ENCODE peak calls at places on chromosomes 1 and 21, in seven cellular contexts. One of them, this sample, is unnamed.

GRCh38 chr1:40783001-40783905 is at the start of gene KCNQ4:
- DNase-seq in CD8-positive, alpha-beta T cell: no peak
- DNase-seq in fibroblast of pulmonary artery: no peak
- DNase-seq in lung: peak; percentile 41
- DNase-seq in A549: no peak
- DNase-seq in right atrium auricular region: no peak
- DNase-seq in kidney epithelial cell: no peak
- DNase-seq in this sample: no peak

GRCh38 chr1:35855016-35855700 is 27.9 kb upstream of the AGO1 start:
- DNase-seq in right atrium auricular region: no peak
- DNase-seq in A549: no peak
- DNase-seq in kidney epithelial cell: no peak
- DNase-seq in fibroblast of pulmonary artery: no peak
- DNase-seq in CD8-positive, alpha-beta T cell: no peak
- DNase-seq in lung: no peak
- DNase-seq in this sample: no peak

GRCh38 chr1:226772456-226773139 is 33.5 kb upstream of the ITPKB start:
- DNase-seq in A549: no peak
- DNase-seq in fibroblast of pulmonary artery: no peak
- DNase-seq in right atrium auricular region: no peak
- DNase-seq in lung: no peak
- DNase-seq in kidney epithelial cell: no peak
- DNase-seq in CD8-positive, alpha-beta T cell: no peak
- DNase-seq in this sample: no peak

GRCh38 chr1:40692429-40692905 is 963 bp downstream of the NFYC start:
- DNase-seq in CD8-positive, alpha-beta T cell: no peak
- DNase-seq in lung: no peak
- DNase-seq in fibroblast of pulmonary artery: peak; percentile 28
- DNase-seq in kidney epithelial cell: no peak
- DNase-seq in A549: peak; percentile 21
- DNase-seq in right atrium auricular region: peak; percentile 59
- DNase-seq in this sample: no peak

GRCh38 chr1:14451217-14451616 is 147.3 kb upstream of the KAZN start:
- DNase-seq in lung: no peak
- DNase-seq in right atrium auricular region: no peak
- DNase-seq in A549: no peak
- DNase-seq in CD8-positive, alpha-beta T cell: no peak
- DNase-seq in kidney epithelial cell: no peak
- DNase-seq in fibroblast of pulmonary artery: no peak
- DNase-seq in this sample: no peak

GRCh38 chr21:45530423-45531113 is 11.7 kb downstream of the SLC19A1 start:
- DNase-seq in right atrium auricular region: no peak
- DNase-seq in CD8-positive, alpha-beta T cell: no peak
- DNase-seq in lung: no peak
- DNase-seq in A549: no peak
- DNase-seq in fibroblast of pulmonary artery: no peak
- DNase-seq in kidney epithelial cell: no peak
- DNase-seq in this sample: no peak

GRCh38 chr1:113375878-113376277 is 14.4 kb upstream of the MAGI3 start:
- DNase-seq in lung: no peak
- DNase-seq in CD8-positive, alpha-beta T cell: no peak
- DNase-seq in right atrium auricular region: no peak
- DNase-seq in fibroblast of pulmonary artery: no peak
- DNase-seq in A549: no peak
- DNase-seq in kidney epithelial cell: no peak
- DNase-seq in this sample: no peak

GRCh38 chr1:59967141-59967697 is 40.6 kb upstream of the CYP2J2 start:
- DNase-seq in CD8-positive, alpha-beta T cell: no peak
- DNase-seq in fibroblast of pulmonary artery: peak; percentile 13
- DNase-seq in lung: no peak
- DNase-seq in kidney epithelial cell: peak; percentile 63
- DNase-seq in A549: no peak
- DNase-seq in right atrium auricular region: no peak
- DNase-seq in this sample: no peak

GRCh38 chr1:42533101-42533863 is 70.2 kb downstream of the CCDC30 start:
- DNase-seq in kidney epithelial cell: no peak
- DNase-seq in A549: no peak
- DNase-seq in CD8-positive, alpha-beta T cell: no peak
- DNase-seq in fibroblast of pulmonary artery: peak; percentile 6
- DNase-seq in right atrium auricular region: no peak
- DNase-seq in lung: no peak
- DNase-seq in this sample: no peak

GRCh38 chr1:59389847-59390246 is 93.0 kb downstream of the FGGY start:
- DNase-seq in fibroblast of pulmonary artery: no peak
- DNase-seq in CD8-positive, alpha-beta T cell: no peak
- DNase-seq in lung: no peak
- DNase-seq in kidney epithelial cell: no peak
- DNase-seq in A549: no peak
- DNase-seq in right atrium auricular region: no peak
- DNase-seq in this sample: no peak

GRCh38 chr1:84510165-84510564 is 3.8 kb upstream of the GNG5 start:
- DNase-seq in A549: no peak
- DNase-seq in right atrium auricular region: no peak
- DNase-seq in lung: no peak
- DNase-seq in CD8-positive, alpha-beta T cell: no peak
- DNase-seq in fibroblast of pulmonary artery: no peak
- DNase-seq in kidney epithelial cell: no peak
- DNase-seq in this sample: no peak

GRCh38 chr1:178946855-178947687 is 76.2 kb upstream of the ANGPTL1 start:
- DNase-seq in right atrium auricular region: no peak
- DNase-seq in fibroblast of pulmonary artery: no peak
- DNase-seq in CD8-positive, alpha-beta T cell: no peak
- DNase-seq in kidney epithelial cell: no peak
- DNase-seq in A549: no peak
- DNase-seq in lung: no peak
- DNase-seq in this sample: no peak

GRCh38 chr1:27015260-27015659 is 2.6 kb upstream of the TENT5B start:
- DNase-seq in fibroblast of pulmonary artery: no peak
- DNase-seq in A549: no peak
- DNase-seq in right atrium auricular region: no peak
- DNase-seq in lung: no peak
- DNase-seq in kidney epithelial cell: no peak
- DNase-seq in CD8-positive, alpha-beta T cell: no peak
- DNase-seq in this sample: no peak

DNA sequence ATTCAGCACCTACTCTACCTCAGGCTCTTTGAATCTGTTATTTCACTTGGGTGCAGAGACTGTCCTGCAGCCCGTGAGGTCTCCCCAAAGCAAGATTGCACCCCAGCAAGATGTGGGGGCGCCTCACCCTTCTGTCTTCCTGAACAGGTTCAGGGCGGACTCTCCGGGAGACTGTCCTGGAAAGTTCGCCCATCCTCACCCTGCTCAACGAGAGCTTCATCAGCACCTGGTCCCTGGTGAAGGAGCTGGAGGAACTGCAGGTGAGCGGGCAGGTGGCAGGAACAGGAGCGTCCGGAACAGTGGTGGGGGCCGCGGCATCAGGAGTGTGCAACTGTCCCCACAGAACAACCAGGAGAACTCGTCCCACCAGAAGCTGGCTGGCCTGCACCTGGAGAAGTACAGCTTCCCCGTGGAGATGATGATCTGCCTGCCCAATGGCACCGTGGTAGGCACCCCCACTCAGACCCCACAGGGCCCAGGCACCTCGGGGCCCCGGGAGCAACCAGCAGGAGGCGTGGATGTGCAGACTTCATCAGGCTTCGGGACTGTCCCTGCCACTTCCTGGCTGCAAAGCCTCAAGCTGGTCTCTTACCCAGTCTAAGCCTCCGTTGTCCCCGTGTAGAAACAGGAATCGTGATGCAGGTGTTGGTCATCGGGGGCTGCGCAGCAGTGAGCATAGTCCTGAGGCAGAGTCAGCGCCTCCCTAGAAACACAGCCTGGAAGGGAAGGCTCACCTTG is 5.9 kb upstream of the MTFR1L start:
- DNase-seq in fibroblast of pulmonary artery: no peak
- DNase-seq in kidney epithelial cell: no peak
- DNase-seq in lung: no peak
- DNase-seq in right atrium auricular region: no peak
- DNase-seq in CD8-positive, alpha-beta T cell: no peak
- DNase-seq in A549: no peak
- DNase-seq in this sample: no peak
- TF ChIP-seq CTCF in fibroblast of pulmonary artery: no peak
- TF ChIP-seq CTCF in kidney epithelial cell: no peak
- TF ChIP-seq CTCF in lung: no peak
- TF ChIP-seq CTCF in right atrium auricular region: no peak
- TF ChIP-seq CTCF in CD8-positive, alpha-beta T cell: no peak
- TF ChIP-seq CTCF in A549: no peak
- TF ChIP-seq CTCF in this sample: no peak

GRCh38 chr1:165234149-165234548 is 122.4 kb downstream of the LMX1A start:
- DNase-seq in CD8-positive, alpha-beta T cell: no peak
- DNase-seq in right atrium auricular region: no peak
- DNase-seq in kidney epithelial cell: no peak
- DNase-seq in lung: no peak
- DNase-seq in A549: no peak
- DNase-seq in fibroblast of pulmonary artery: no peak
- DNase-seq in this sample: no peak

GRCh38 chr1:165239873-165240272 is 116.6 kb downstream of the LMX1A start:
- DNase-seq in kidney epithelial cell: no peak
- DNase-seq in A549: no peak
- DNase-seq in fibroblast of pulmonary artery: no peak
- DNase-seq in CD8-positive, alpha-beta T cell: no peak
- DNase-seq in right atrium auricular region: no peak
- DNase-seq in lung: no peak
- DNase-seq in this sample: no peak

GRCh38 chr1:165235777-165236285 is 120.7 kb downstream of the LMX1A start:
- DNase-seq in right atrium auricular region: no peak
- DNase-seq in fibroblast of pulmonary artery: no peak
- DNase-seq in kidney epithelial cell: no peak
- DNase-seq in lung: no peak
- DNase-seq in CD8-positive, alpha-beta T cell: no peak
- DNase-seq in A549: no peak
- DNase-seq in this sample: no peak

GRCh38 chr1:165240486-165240885 is 116.0 kb downstream of the LMX1A start:
- DNase-seq in CD8-positive, alpha-beta T cell: no peak
- DNase-seq in lung: no peak
- DNase-seq in fibroblast of pulmonary artery: no peak
- DNase-seq in A549: no peak
- DNase-seq in right atrium auricular region: no peak
- DNase-seq in kidney epithelial cell: no peak
- DNase-seq in this sample: no peak

DNA sequence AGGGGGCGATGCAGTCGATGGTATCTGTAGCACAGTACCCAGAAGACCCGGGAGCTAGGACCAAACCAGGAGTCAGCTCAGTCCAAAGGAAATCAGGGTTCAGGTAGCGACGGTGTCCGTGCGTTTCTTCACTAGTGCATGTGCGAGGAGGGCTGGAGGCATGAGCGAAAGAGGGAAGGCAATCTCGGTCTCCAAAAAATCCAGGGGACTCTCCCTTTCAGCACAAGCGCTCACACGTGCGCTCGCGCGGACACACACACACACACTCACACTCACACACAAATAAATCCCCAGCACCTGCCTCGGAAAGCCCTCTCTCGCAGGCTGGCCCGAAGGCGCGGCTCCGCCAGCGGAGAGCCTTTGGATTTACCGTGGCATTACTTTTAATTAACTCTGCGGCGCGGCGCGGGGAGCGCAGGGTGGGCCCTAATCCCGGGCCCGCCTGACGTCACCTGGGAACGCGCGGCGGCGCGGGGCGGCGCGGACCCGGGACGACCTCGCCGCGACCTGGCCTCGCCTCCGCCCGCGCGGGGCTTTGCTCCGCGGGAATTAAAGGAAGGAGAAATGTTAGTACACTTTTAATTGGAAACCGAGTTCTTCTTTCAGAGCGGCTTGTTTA is 121.2 kb downstream of the LMX1A start:
- DNase-seq in CD8-positive, alpha-beta T cell: no peak
- DNase-seq in A549: no peak
- DNase-seq in right atrium auricular region: no peak
- DNase-seq in lung: no peak
- DNase-seq in kidney epithelial cell: no peak
- DNase-seq in fibroblast of pulmonary artery: no peak
- DNase-seq in this sample: no peak
- H3K4me3 ChIP-seq in CD8-positive, alpha-beta T cell: no peak overlapping the region
- H3K4me3 ChIP-seq in A549: peak overlapping the region; percentile 26
- H3K4me3 ChIP-seq in right atrium auricular region: peak overlapping the region; percentile 47
- H3K4me3 ChIP-seq in lung: no peak overlapping the region
- H3K4me3 ChIP-seq in kidney epithelial cell: no peak overlapping the region
- H3K4me3 ChIP-seq in fibroblast of pulmonary artery: no peak overlapping the region
- H3K4me3 ChIP-seq in this sample: no peak overlapping the region

DNA sequence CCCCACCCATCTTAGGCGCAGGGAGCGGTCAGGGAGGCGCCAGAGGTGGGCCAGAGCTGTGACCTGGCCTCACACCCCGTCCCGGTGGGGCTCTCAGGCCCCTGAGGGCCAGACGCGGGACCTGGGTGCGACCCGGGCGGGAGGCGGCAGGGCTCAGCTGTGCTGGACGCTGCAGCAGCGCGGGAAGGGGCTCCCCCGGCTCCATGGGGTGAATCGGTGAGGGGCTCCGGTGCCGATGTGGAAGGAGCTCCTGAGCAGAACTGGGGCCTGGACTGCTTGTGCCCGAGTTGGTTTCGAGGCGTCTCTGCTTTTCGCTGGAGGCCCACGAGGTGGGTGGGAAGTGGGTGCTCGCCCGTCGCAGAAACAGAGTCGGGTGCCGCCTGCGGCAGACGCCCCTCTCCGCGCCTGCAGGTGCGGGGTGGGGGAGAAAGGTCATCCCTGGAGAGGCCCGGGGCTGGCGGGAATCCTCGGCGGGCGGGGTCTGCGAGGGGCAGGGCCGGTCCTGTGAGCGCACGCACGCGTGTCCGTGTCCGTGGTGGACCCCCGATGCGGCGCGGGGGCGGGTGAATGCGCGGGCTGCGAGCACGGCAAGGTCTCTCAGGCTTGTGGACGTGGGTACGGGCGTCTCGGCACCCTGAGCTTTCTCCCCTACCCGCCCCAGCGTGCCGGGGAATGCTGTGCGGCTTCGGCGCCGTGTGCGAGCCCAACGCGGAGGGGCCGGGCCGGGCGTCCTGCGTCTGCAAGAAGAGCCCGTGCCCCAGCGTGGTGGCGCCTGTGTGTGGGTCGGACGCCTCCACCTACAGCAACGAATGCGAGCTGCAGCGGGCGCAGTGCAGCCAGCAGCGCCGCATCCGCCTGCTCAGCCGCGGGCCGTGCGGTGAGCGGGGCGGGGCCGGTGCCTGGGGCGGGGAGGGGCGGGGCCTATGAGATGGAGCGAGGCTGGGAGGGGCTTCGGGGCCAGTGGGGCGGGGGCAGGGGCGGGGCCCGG is 20.4 kb downstream of the AGRN start:
- DNase-seq in kidney epithelial cell: peak; percentile 45
- DNase-seq in CD8-positive, alpha-beta T cell: peak; percentile 70
- DNase-seq in lung: peak; percentile 74
- DNase-seq in A549: no peak
- DNase-seq in fibroblast of pulmonary artery: peak; percentile 80
- DNase-seq in right atrium auricular region: peak; percentile 63
- DNase-seq in this sample: no peak
- TF ChIP-seq CTCF in kidney epithelial cell: no peak
- TF ChIP-seq CTCF in CD8-positive, alpha-beta T cell: no peak
- TF ChIP-seq CTCF in lung: no peak
- TF ChIP-seq CTCF in A549: no peak
- TF ChIP-seq CTCF in fibroblast of pulmonary artery: no peak
- TF ChIP-seq CTCF in right atrium auricular region: peak; percentile 33
- TF ChIP-seq CTCF in this sample: no peak

DNA sequence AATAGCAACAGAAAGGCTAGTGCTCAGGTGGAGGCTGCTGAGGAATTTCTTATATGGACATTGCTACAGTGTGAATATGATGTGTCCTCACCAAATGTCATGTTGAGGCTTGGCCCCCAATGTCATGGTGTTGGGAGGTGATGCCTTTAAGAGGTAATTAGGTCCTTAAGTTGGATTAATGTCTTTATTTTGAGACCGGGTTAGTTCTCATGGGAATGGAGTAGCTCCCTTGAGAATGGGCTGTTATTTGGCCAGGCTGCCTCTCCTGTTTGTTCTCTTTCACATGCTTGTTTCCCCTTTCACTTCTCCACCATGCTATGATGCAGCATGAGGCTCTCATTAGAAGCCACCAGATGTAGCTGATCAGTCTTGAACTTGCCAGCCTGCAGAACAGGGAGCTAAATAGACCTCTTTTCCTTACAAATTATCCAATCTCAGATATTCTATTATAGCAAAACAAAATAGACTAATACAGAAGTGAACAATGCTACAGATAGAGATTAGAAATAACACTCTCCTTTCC is 160.1 kb downstream of the NTMT2 start:
- DNase-seq in A549: no peak
- DNase-seq in kidney epithelial cell: no peak
- DNase-seq in CD8-positive, alpha-beta T cell: no peak
- DNase-seq in fibroblast of pulmonary artery: no peak
- DNase-seq in right atrium auricular region: no peak
- DNase-seq in lung: no peak
- DNase-seq in this sample: no peak
- H3K4me3 ChIP-seq in A549: no peak overlapping the region
- H3K4me3 ChIP-seq in kidney epithelial cell: no peak overlapping the region
- H3K4me3 ChIP-seq in CD8-positive, alpha-beta T cell: no peak overlapping the region
- H3K4me3 ChIP-seq in fibroblast of pulmonary artery: no peak overlapping the region
- H3K4me3 ChIP-seq in right atrium auricular region: no peak overlapping the region
- H3K4me3 ChIP-seq in lung: no peak overlapping the region
- H3K4me3 ChIP-seq in this sample: no peak overlapping the region